ENCODE peak calls at places on chromosomes 16 and 17, in nine cellular contexts. K is lung microvascular endothelial cell; C is hippocampal formation; V is activated CD4-positive, alpha-beta T cell treated with anti-CD3 and anti-CD28 coated beads, Interleukin-2, amount 50 U/mL, for 4 hours; G is ascending aorta; Q is HFFc6; Y is brain microvascular endothelial cell; B is PC-3; O is NCI-H774. E is an unnamed sample.

GRCh38 chr16:89026121-89026612 is 49.2 kb upstream of the CBFA2T3 start:
- DNase-seq in K (no peak), Y (no peak), C (no peak), O (no peak), G (no peak), V (peak; percentile 15), Q (no peak), B (peak; percentile 61), E (no peak)

GRCh38 chr17:48770954-48771353 is 42.4 kb upstream of the HOXB13 start:
- DNase-seq in V (no peak), B (no peak), C (no peak), G (no peak), O (no peak), Y (no peak), Q (no peak), K (no peak), E (no peak)

GRCh38 chr17:37339321-37339720 is 36.5 kb upstream of the C17orf78 start:
- DNase-seq in B (no peak), O (no peak), Q (no peak), C (no peak), V (no peak), K (no peak), G (no peak), Y (no peak), E (no peak)

GRCh38 chr16:28163699-28164584 is 47.8 kb downstream of the XPO6 start:
- DNase-seq in C (no peak), O (no peak), Y (no peak), K (no peak), B (no peak), Q (no peak), V (no peak), G (no peak), E (no peak)

GRCh38 chr16:24013733-24014645 is 178.2 kb downstream of the PRKCB start:
- DNase-seq in B (no peak), V (peak; percentile 16), K (no peak), O (no peak), Q (no peak), Y (no peak), C (no peak), G (no peak), E (no peak)

GRCh38 chr17:57747221-57748017 is 2.3 kb upstream of the CCDC182 start:
- DNase-seq in Q (peak; percentile 41), Y (peak; percentile 29), C (peak; percentile 13), G (no peak), V (peak; percentile 16), K (peak; percentile 77), O (peak; percentile 64), B (peak; percentile 83), E (peak; percentile 20)

GRCh38 chr17:80970044-80970761 is 21.4 kb upstream of the CHMP6 start:
- DNase-seq in K (peak; percentile 29), Q (no peak), B (peak; percentile 57), C (peak; percentile 27), O (peak; percentile 56), V (peak; percentile 41), Y (no peak), G (no peak), E (no peak)

GRCh38 chr16:87445486-87445885 is 47.3 kb downstream of the ZCCHC14 start:
- DNase-seq in C (no peak), Y (no peak), Q (no peak), G (no peak), B (no peak), V (no peak), O (no peak), K (no peak), E (no peak)

GRCh38 chr17:76868176-76868668 is at the start of gene MGAT5B:
- DNase-seq in B (peak; percentile 96), Y (peak; percentile 20), Q (peak; percentile 53), G (peak; percentile 81), V (peak; percentile 61), K (peak; percentile 87), O (peak; percentile 92), C (peak; percentile 46), E (no peak)